ENCODE peak calls at places on chromosomes 6 and 20, in six cellular contexts. O is SK-N-SH, E is K562, Q is HepG2, K is H1, A is GM12878. U is an unnamed sample.

GRCh38 chr6:143058987-143059386 is 1.7 kb upstream of the AIG1 start:
- DNase-seq in A (no peak), K (no peak), E (no peak), O (no peak), Q (peak; percentile 35), U (no peak)

GRCh38 chr6:37566209-37566859 is 66.6 kb upstream of the CCDC167 start:
- DNase-seq in E (peak; percentile 86), K (no peak), A (no peak), O (peak; percentile 94), Q (no peak), U (no peak)

GRCh38 chr6:12725263-12725662 is 8.7 kb downstream of the PHACTR1 start:
- DNase-seq in O (no peak), Q (no peak), A (no peak), K (no peak), E (no peak), U (no peak)

GRCh38 chr6:19433101-19433500 is 404.1 kb upstream of the ID4 start:
- DNase-seq in K (no peak), O (no peak), A (no peak), E (no peak), Q (no peak), U (no peak)

GRCh38 chr6:148497256-148497655 is 154.6 kb downstream of the SASH1 start:
- DNase-seq in E (no peak), O (no peak), K (no peak), A (no peak), Q (no peak), U (no peak)

GRCh38 chr20:44762466-44763140 is 16.9 kb downstream of the KCNK15 start:
- DNase-seq in O (peak; percentile 76), K (no peak), E (no peak), A (no peak), Q (no peak), U (no peak)

GRCh38 chr6:132218063-132218696 is 183.1 kb downstream of the MOXD1 start:
- DNase-seq in E (no peak), K (no peak), Q (peak; percentile 25), A (no peak), O (peak; percentile 13), U (peak; percentile 3)

GRCh38 chr6:3929281-3929798 is 80.2 kb downstream of the FAM50B start:
- DNase-seq in Q (no peak), E (no peak), A (no peak), O (no peak), K (no peak), U (no peak)

GRCh38 chr6:150767585-150768164 is 97.8 kb upstream of the MTHFD1L start:
- DNase-seq in A (no peak), E (no peak), O (no peak), Q (no peak), K (no peak), U (no peak)

GRCh38 chr6:154683756-154684523 is 49.3 kb upstream of the SCAF8 start:
- DNase-seq in Q (no peak), A (peak; percentile 41), K (no peak), O (no peak), E (no peak), U (no peak)

GRCh38 chr20:34581341-34582189 is 23.0 kb downstream of the MAP1LC3A start:
- DNase-seq in E (no peak), A (peak; percentile 21), O (no peak), Q (no peak), K (no peak), U (no peak)

GRCh38 chr20:59006864-59007757 is at the start of gene CTSZ:
- DNase-seq in E (peak; percentile 91), O (no peak), K (no peak), Q (no peak), A (no peak), U (no peak)

GRCh38 chr20:25005220-25005619 is 12.7 kb upstream of the APMAP start:
- DNase-seq in Q (no peak), A (no peak), K (no peak), O (no peak), E (no peak), U (no peak)

GRCh38 chr6:151263967-151264366 is 24.2 kb downstream of the AKAP12 start:
- DNase-seq in O (no peak), Q (no peak), K (no peak), A (no peak), E (no peak), U (no peak)

GRCh38 chr6:24547243-24547642 is 52.5 kb downstream of the ALDH5A1 start:
- DNase-seq in K (peak; percentile 31), E (peak; percentile 21), A (no peak), Q (peak; percentile 32), O (no peak), U (no peak)

GRCh38 chr6:110323004-110323657 is 35.0 kb downstream of the METTL24 start:
- DNase-seq in A (no peak), Q (no peak), E (no peak), O (no peak), K (no peak), U (no peak)

GRCh38 chr6:48691420-48691819 is 580.4 kb upstream of the PTCHD4 start:
- DNase-seq in A (no peak), O (no peak), E (no peak), Q (no peak), K (no peak), U (no peak)

GRCh38 chr6:3439961-3440360 is 16.9 kb downstream of the SLC22A23 start:
- DNase-seq in K (no peak), E (no peak), A (no peak), O (no peak), Q (no peak), U (no peak)

GRCh38 chr6:28541996-28542395 is 16.3 kb downstream of the GPX5 start:
- DNase-seq in E (no peak), A (no peak), O (no peak), K (no peak), Q (no peak), U (no peak)

GRCh38 chr20:58150772-58151171 is 77.7 kb downstream of the ANKRD60 start:
- DNase-seq in E (peak; percentile 14), K (peak; percentile 33), A (no peak), Q (no peak), O (no peak), U (no peak)

GRCh38 chr20:51163996-51164600 is 141.2 kb upstream of the KCNG1 start:
- DNase-seq in Q (no peak), O (no peak), A (no peak), K (no peak), E (no peak), U (no peak)

GRCh38 chr6:139135578-139136545 is 982 bp downstream of the HECA start:
- DNase-seq in O (peak; percentile 73), K (no peak), E (peak; percentile 41), A (no peak), Q (no peak), U (no peak)

GRCh38 chr6:99349620-99350141 is at the start of gene FAXC:
- DNase-seq in K (no peak), A (no peak), E (peak; percentile 36), Q (peak; percentile 9), O (peak; percentile 88), U (peak; percentile 16)

DNA sequence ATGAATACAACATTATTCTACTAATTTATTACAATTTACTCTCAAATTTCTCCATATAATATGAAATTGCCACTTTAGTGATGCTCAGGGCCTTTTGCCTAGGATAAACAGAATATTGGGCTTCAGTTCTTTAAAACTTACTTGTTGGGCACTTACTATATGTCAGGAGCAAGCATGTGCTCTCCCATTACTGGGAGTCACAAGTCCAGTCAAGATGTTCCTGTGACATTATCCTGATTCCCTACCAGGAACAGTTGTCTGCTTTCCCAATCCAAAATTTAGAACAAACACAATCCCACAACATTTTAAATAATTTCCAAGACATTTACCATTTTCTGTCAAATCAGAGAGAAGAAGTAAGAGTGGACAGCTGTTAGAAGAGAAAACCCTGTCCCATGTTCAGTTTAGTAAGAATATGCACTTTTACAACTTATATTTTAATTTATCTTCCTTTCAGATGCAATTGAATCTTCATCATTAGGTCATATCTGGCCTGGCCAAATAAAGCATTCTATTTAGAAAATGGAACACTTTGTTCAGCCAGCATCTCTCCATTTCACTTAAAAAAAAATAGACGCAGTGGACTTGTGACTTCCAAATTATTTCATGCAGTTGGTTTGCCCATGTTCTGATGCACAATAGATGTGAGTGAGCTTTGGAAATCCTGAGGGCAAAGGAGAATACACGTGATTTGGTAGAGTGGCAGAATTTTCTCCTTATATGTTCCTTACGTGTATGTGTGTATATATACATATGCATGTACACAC is 159.8 kb downstream of the CLIC5 start:
- DNase-seq in O (no peak), E (no peak), A (no peak), K (no peak), Q (no peak), U (no peak)
- TF ChIP-seq POLR2AphosphoS5 in O (no peak), E (no peak), A (no peak), K (no peak), Q (no peak), U (no peak)

GRCh38 chr6:88867841-88868558 is 95.4 kb downstream of the RNGTT start:
- DNase-seq in A (no peak), Q (no peak), E (no peak), O (no peak), K (no peak), U (no peak)

GRCh38 chr6:88870728-88871330 is 92.6 kb downstream of the RNGTT start:
- DNase-seq in K (no peak), O (peak; percentile 29), E (peak; percentile 30), Q (peak; percentile 50), A (peak; percentile 39), U (peak; percentile 29)

GRCh38 chr6:88866856-88867255 is 96.6 kb downstream of the RNGTT start:
- DNase-seq in A (no peak), K (no peak), E (no peak), Q (no peak), O (no peak), U (no peak)

GRCh38 chr6:88869263-88870023 is 94.0 kb downstream of the RNGTT start:
- DNase-seq in A (no peak), K (no peak), E (no peak), Q (no peak), O (no peak), U (no peak)

DNA sequence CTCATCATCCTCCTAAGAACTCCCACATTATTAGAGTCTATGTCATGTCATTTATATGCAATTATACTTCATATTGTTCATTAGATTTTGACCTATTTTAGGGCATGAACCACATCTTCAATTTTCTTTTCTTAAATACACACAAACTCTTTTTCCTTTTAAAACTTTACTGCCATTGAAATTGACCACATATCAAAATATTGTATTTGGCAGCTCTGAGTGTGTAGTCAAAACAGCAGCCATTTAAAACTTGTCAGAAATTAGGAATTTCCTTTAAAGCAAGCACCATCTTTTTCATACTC is 94.9 kb downstream of the RNGTT start:
- DNase-seq in E (no peak), Q (no peak), K (no peak), A (no peak), O (no peak), U (no peak)
- TF ChIP-seq JUND in E (no peak), Q (no peak), K (no peak), A (no peak), O (peak; percentile 29), U (no peak)

DNA sequence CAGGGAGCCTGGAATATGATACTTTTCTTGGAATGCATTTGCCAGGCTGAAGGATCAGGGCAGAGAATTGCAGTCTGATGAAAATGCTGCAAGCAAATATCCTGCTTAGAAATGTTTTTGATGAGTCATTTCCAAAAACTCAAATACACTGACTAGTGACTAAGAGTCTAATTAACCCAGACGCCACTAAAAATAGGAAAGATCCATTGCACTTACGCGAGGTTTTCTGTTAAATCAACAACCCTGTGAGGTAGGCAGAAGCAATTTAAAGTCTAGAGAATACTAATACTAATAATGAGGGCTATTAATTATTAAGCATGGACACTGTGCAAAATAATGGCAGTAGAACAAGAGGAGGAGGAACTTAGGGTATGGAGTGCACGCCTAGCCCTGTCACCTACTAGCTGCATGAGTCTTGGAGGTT is 130.1 kb upstream of the DOK5 start:
- DNase-seq in E (no peak), O (no peak), A (peak; percentile 33), Q (no peak), K (no peak), U (peak; percentile 7)
- H3K27ac ChIP-seq in E (no peak overlapping the region), O (peak overlapping the region; percentile 80), A (no peak overlapping the region), Q (no peak overlapping the region), K (no peak overlapping the region), U (no peak overlapping the region)

GRCh38 chr6:14658909-14659561 is 541.5 kb downstream of the CD83 start:
- DNase-seq in A (no peak), O (no peak), Q (no peak), E (no peak), K (no peak), U (no peak)
- TF ChIP-seq POLR2AphosphoS5 in A (no peak), O (no peak), Q (no peak), E (no peak), K (no peak), U (no peak)

U was measured in HCT116.